ENCODE peak calls at places on chromosomes 7 and 10, in nine cellular contexts. One of them, this sample, is unnamed.

GRCh38 chr10:102673961-102674511 is 29.8 kb downstream of the TRIM8 start:
- DNase-seq in BJ: no peak
- DNase-seq in astrocyte: peak; percentile 71
- DNase-seq in heart left ventricle: peak; percentile 86
- DNase-seq in lower lobe of right lung: peak; percentile 73
- DNase-seq in left lung: peak; percentile 77
- DNase-seq in colonic mucosa: no peak
- DNase-seq in mucosa of descending colon: peak; percentile 66
- DNase-seq in gastrocnemius medialis: peak; percentile 30
- DNase-seq in this sample: peak; percentile 62

GRCh38 chr7:84337386-84337785 is 142.8 kb upstream of the SEMA3A start:
- DNase-seq in BJ: no peak
- DNase-seq in astrocyte: peak; percentile 88
- DNase-seq in heart left ventricle: no peak
- DNase-seq in lower lobe of right lung: no peak
- DNase-seq in left lung: no peak
- DNase-seq in colonic mucosa: no peak
- DNase-seq in mucosa of descending colon: no peak
- DNase-seq in gastrocnemius medialis: no peak
- DNase-seq in this sample: no peak

GRCh38 chr10:130567436-130567835 is 431.2 kb downstream of the GLRX3 start:
- DNase-seq in BJ: no peak
- DNase-seq in astrocyte: no peak
- DNase-seq in heart left ventricle: no peak
- DNase-seq in lower lobe of right lung: no peak
- DNase-seq in left lung: peak; percentile 76
- DNase-seq in colonic mucosa: no peak
- DNase-seq in mucosa of descending colon: no peak
- DNase-seq in gastrocnemius medialis: no peak
- DNase-seq in this sample: no peak

GRCh38 chr10:43186150-43186549 is 47.9 kb downstream of the CSGALNACT2 start:
- DNase-seq in BJ: no peak
- DNase-seq in astrocyte: no peak
- DNase-seq in heart left ventricle: no peak
- DNase-seq in lower lobe of right lung: no peak
- DNase-seq in left lung: no peak
- DNase-seq in colonic mucosa: no peak
- DNase-seq in mucosa of descending colon: no peak
- DNase-seq in gastrocnemius medialis: no peak
- DNase-seq in this sample: no peak

GRCh38 chr10:110651044-110651958 is 7.2 kb downstream of the RBM20 start:
- DNase-seq in BJ: peak; percentile 85
- DNase-seq in astrocyte: peak; percentile 90
- DNase-seq in heart left ventricle: peak; percentile 65
- DNase-seq in lower lobe of right lung: no peak
- DNase-seq in left lung: no peak
- DNase-seq in colonic mucosa: no peak
- DNase-seq in mucosa of descending colon: no peak
- DNase-seq in gastrocnemius medialis: no peak
- DNase-seq in this sample: peak; percentile 39

GRCh38 chr7:27842094-27842493 is 102.1 kb downstream of the TAX1BP1 start:
- DNase-seq in BJ: no peak
- DNase-seq in astrocyte: no peak
- DNase-seq in heart left ventricle: no peak
- DNase-seq in lower lobe of right lung: no peak
- DNase-seq in left lung: no peak
- DNase-seq in colonic mucosa: no peak
- DNase-seq in mucosa of descending colon: no peak
- DNase-seq in gastrocnemius medialis: no peak
- DNase-seq in this sample: no peak

GRCh38 chr10:75716506-75716905 is 285.1 kb downstream of the LRMDA start:
- DNase-seq in BJ: no peak
- DNase-seq in astrocyte: no peak
- DNase-seq in heart left ventricle: no peak
- DNase-seq in lower lobe of right lung: no peak
- DNase-seq in left lung: no peak
- DNase-seq in colonic mucosa: no peak
- DNase-seq in mucosa of descending colon: no peak
- DNase-seq in gastrocnemius medialis: no peak
- DNase-seq in this sample: no peak

GRCh38 chr7:142379445-142379844 is 121.6 kb upstream of the PRSS58 start:
- DNase-seq in BJ: no peak
- DNase-seq in astrocyte: no peak
- DNase-seq in heart left ventricle: no peak
- DNase-seq in lower lobe of right lung: no peak
- DNase-seq in left lung: no peak
- DNase-seq in colonic mucosa: no peak
- DNase-seq in mucosa of descending colon: no peak
- DNase-seq in gastrocnemius medialis: no peak
- DNase-seq in this sample: no peak

GRCh38 chr7:69643708-69644445 is 45.6 kb downstream of the AUTS2 start:
- DNase-seq in BJ: no peak
- DNase-seq in astrocyte: no peak
- DNase-seq in heart left ventricle: no peak
- DNase-seq in lower lobe of right lung: no peak
- DNase-seq in left lung: no peak
- DNase-seq in colonic mucosa: no peak
- DNase-seq in mucosa of descending colon: no peak
- DNase-seq in gastrocnemius medialis: no peak
- DNase-seq in this sample: no peak

GRCh38 chr10:11761431-11761830 is 19.2 kb downstream of the ECHDC3 start:
- DNase-seq in BJ: no peak
- DNase-seq in astrocyte: no peak
- DNase-seq in heart left ventricle: no peak
- DNase-seq in lower lobe of right lung: no peak
- DNase-seq in left lung: no peak
- DNase-seq in colonic mucosa: no peak
- DNase-seq in mucosa of descending colon: no peak
- DNase-seq in gastrocnemius medialis: no peak
- DNase-seq in this sample: no peak

GRCh38 chr7:148332191-148332590 is 258.4 kb upstream of the C7orf33 start:
- DNase-seq in BJ: no peak
- DNase-seq in astrocyte: no peak
- DNase-seq in heart left ventricle: no peak
- DNase-seq in lower lobe of right lung: no peak
- DNase-seq in left lung: no peak
- DNase-seq in colonic mucosa: no peak
- DNase-seq in mucosa of descending colon: no peak
- DNase-seq in gastrocnemius medialis: no peak
- DNase-seq in this sample: no peak

GRCh38 chr10:71032887-71033286 is 144.5 kb upstream of the PCBD1 start:
- DNase-seq in BJ: no peak
- DNase-seq in astrocyte: no peak
- DNase-seq in heart left ventricle: no peak
- DNase-seq in lower lobe of right lung: no peak
- DNase-seq in left lung: no peak
- DNase-seq in colonic mucosa: no peak
- DNase-seq in mucosa of descending colon: no peak
- DNase-seq in gastrocnemius medialis: no peak
- DNase-seq in this sample: no peak

GRCh38 chr10:4343091-4343490 is 482.9 kb upstream of the AKR1E2 start:
- DNase-seq in BJ: no peak
- DNase-seq in astrocyte: no peak
- DNase-seq in heart left ventricle: no peak
- DNase-seq in lower lobe of right lung: no peak
- DNase-seq in left lung: no peak
- DNase-seq in colonic mucosa: no peak
- DNase-seq in mucosa of descending colon: no peak
- DNase-seq in gastrocnemius medialis: no peak
- DNase-seq in this sample: no peak

GRCh38 chr7:52877240-52877639 is 158.2 kb upstream of the POM121L12 start:
- DNase-seq in BJ: no peak
- DNase-seq in astrocyte: no peak
- DNase-seq in heart left ventricle: no peak
- DNase-seq in lower lobe of right lung: no peak
- DNase-seq in left lung: no peak
- DNase-seq in colonic mucosa: no peak
- DNase-seq in mucosa of descending colon: no peak
- DNase-seq in gastrocnemius medialis: no peak
- DNase-seq in this sample: no peak

GRCh38 chr7:64558323-64558705 is 4.6 kb downstream of the ZNF680 start:
- DNase-seq in BJ: no peak
- DNase-seq in astrocyte: peak; percentile 15
- DNase-seq in heart left ventricle: no peak
- DNase-seq in lower lobe of right lung: no peak
- DNase-seq in left lung: no peak
- DNase-seq in colonic mucosa: no peak
- DNase-seq in mucosa of descending colon: no peak
- DNase-seq in gastrocnemius medialis: no peak
- DNase-seq in this sample: no peak

GRCh38 chr7:64557601-64558322 is 5.1 kb downstream of the ZNF680 start:
- DNase-seq in BJ: no peak
- DNase-seq in astrocyte: no peak
- DNase-seq in heart left ventricle: no peak
- DNase-seq in lower lobe of right lung: no peak
- DNase-seq in left lung: no peak
- DNase-seq in colonic mucosa: no peak
- DNase-seq in mucosa of descending colon: no peak
- DNase-seq in gastrocnemius medialis: no peak
- DNase-seq in this sample: no peak

GRCh38 chr7:64559206-64559605 is 3.7 kb downstream of the ZNF680 start:
- DNase-seq in BJ: no peak
- DNase-seq in astrocyte: peak; percentile 46
- DNase-seq in heart left ventricle: peak; percentile 52
- DNase-seq in lower lobe of right lung: no peak
- DNase-seq in left lung: no peak
- DNase-seq in colonic mucosa: no peak
- DNase-seq in mucosa of descending colon: no peak
- DNase-seq in gastrocnemius medialis: no peak
- DNase-seq in this sample: no peak

GRCh38 chr7:64562246-64562620 is 638 bp downstream of the ZNF680 start:
- DNase-seq in BJ: no peak
- DNase-seq in astrocyte: peak; percentile 9
- DNase-seq in heart left ventricle: no peak
- DNase-seq in lower lobe of right lung: no peak
- DNase-seq in left lung: no peak
- DNase-seq in colonic mucosa: no peak
- DNase-seq in mucosa of descending colon: no peak
- DNase-seq in gastrocnemius medialis: no peak
- DNase-seq in this sample: no peak

GRCh38 chr7:64558781-64559180 is 4.1 kb downstream of the ZNF680 start:
- DNase-seq in BJ: no peak
- DNase-seq in astrocyte: peak; percentile 26
- DNase-seq in heart left ventricle: no peak
- DNase-seq in lower lobe of right lung: no peak
- DNase-seq in left lung: no peak
- DNase-seq in colonic mucosa: no peak
- DNase-seq in mucosa of descending colon: no peak
- DNase-seq in gastrocnemius medialis: no peak
- DNase-seq in this sample: no peak
- H3K4me3 ChIP-seq in BJ: no peak overlapping the region
- H3K4me3 ChIP-seq in astrocyte: no peak overlapping the region
- H3K4me3 ChIP-seq in heart left ventricle: peak overlapping the region; percentile 20
- H3K4me3 ChIP-seq in lower lobe of right lung: peak overlapping the region; percentile 7
- H3K4me3 ChIP-seq in left lung: no peak overlapping the region
- H3K4me3 ChIP-seq in colonic mucosa: no peak overlapping the region
- H3K4me3 ChIP-seq in mucosa of descending colon: no peak overlapping the region
- H3K4me3 ChIP-seq in gastrocnemius medialis: peak overlapping the region; percentile 43
- H3K4me3 ChIP-seq in this sample: no peak overlapping the region

GRCh38 chr7:116829493-116829892 is 32.9 kb upstream of the CAPZA2 start:
- DNase-seq in BJ: no peak
- DNase-seq in astrocyte: no peak
- DNase-seq in heart left ventricle: no peak
- DNase-seq in lower lobe of right lung: no peak
- DNase-seq in left lung: no peak
- DNase-seq in colonic mucosa: no peak
- DNase-seq in mucosa of descending colon: no peak
- DNase-seq in gastrocnemius medialis: no peak
- DNase-seq in this sample: no peak
- H3K36me3 ChIP-seq in BJ: no peaks in the 10 kb centered on the region
- H3K36me3 ChIP-seq in astrocyte: no peaks in the 10 kb centered on the region
- H3K36me3 ChIP-seq in heart left ventricle: no peaks in the 10 kb centered on the region
- H3K36me3 ChIP-seq in lower lobe of right lung: no peaks in the 10 kb centered on the region
- H3K36me3 ChIP-seq in left lung: no peaks in the 10 kb centered on the region
- H3K36me3 ChIP-seq in colonic mucosa: no peaks in the 10 kb centered on the region
- H3K36me3 ChIP-seq in mucosa of descending colon: no peaks in the 10 kb centered on the region
- H3K36me3 ChIP-seq in gastrocnemius medialis: no peaks in the 10 kb centered on the region
- H3K36me3 ChIP-seq in this sample: no peaks in the 10 kb centered on the region

DNA sequence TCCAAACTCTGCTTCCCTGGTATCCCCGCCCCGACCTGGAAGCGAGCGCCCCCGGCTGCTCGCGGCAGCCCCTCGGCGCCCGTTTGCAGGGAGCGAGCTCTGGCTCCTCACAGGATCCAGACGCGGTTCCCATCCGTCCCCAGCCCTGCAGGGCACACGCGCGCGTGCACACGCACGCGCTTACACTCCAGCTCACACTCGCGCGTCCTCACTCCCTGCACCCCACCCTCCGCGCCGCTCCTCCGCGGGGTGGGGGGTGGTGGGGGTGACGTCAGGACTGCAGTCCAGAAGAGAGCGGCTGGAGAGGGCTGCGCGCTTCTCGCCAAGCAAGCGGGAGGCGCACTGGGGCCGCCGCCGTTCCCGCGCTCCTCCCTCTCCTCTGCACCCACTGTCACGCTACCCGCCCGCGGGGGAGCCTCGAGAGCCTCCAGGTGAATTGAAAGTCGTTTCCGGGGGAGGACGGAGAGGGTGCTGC is 255.6 kb downstream of the OTUD1 start:
- DNase-seq in BJ: no peak
- DNase-seq in astrocyte: no peak
- DNase-seq in heart left ventricle: no peak
- DNase-seq in lower lobe of right lung: peak; percentile 45
- DNase-seq in left lung: peak; percentile 68
- DNase-seq in colonic mucosa: no peak
- DNase-seq in mucosa of descending colon: no peak
- DNase-seq in gastrocnemius medialis: no peak
- DNase-seq in this sample: no peak
- TF ChIP-seq CTCF in BJ: no peak
- TF ChIP-seq CTCF in astrocyte: no peak
- TF ChIP-seq CTCF in heart left ventricle: no peak
- TF ChIP-seq CTCF in lower lobe of right lung: no peak
- TF ChIP-seq CTCF in left lung: no peak
- TF ChIP-seq CTCF in colonic mucosa: no peak
- TF ChIP-seq CTCF in mucosa of descending colon: no peak
- TF ChIP-seq CTCF in gastrocnemius medialis: no peak
- TF ChIP-seq CTCF in this sample: no peak

DNA sequence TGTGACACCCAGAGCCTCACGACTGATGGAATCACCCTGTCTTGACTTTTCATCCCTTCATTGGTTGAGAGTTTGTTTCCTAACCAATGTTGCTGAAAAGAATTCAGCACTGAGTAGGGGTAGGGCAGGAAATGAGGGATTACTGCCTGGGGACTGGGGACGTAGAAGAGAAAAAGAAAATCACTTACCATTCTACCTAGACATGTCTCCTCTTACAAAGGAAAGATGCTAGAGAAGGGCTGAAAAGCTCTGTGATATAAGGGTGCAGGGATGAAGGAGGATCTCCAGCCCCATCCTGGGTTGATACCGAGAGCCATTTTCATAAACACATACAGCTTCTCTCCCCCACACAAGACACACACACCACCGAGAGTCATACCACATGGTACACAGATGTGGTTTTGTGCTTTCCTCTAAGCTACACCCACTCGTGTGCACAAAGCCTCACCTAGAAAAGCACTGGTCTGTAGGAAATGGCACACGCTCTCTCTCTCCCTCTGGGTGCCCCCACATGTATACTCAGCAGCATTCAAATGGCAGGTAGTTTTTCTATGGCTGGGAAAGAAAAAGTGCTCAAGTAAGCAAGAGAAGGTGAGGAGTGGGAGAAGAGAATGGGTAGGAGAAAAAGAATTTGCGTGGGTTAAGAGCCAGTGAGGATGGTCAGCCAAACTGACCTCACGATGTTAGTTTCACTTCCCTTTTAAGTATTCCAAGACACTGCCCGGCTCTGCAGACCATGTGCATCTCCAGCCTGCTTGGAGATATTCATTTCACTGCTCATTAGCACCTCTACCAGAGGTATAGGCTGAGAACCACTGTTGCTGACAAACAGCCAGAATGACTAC is 85.8 kb downstream of the CALD1 start:
- DNase-seq in BJ: no peak
- DNase-seq in astrocyte: peak; percentile 64
- DNase-seq in heart left ventricle: no peak
- DNase-seq in lower lobe of right lung: no peak
- DNase-seq in left lung: no peak
- DNase-seq in colonic mucosa: no peak
- DNase-seq in mucosa of descending colon: no peak
- DNase-seq in gastrocnemius medialis: no peak
- DNase-seq in this sample: no peak
- H3K4me3 ChIP-seq in BJ: peak overlapping the region; percentile 12
- H3K4me3 ChIP-seq in astrocyte: no peak overlapping the region
- H3K4me3 ChIP-seq in heart left ventricle: peak overlapping the region; percentile 38
- H3K4me3 ChIP-seq in lower lobe of right lung: peak overlapping the region; percentile 20
- H3K4me3 ChIP-seq in left lung: no peak overlapping the region
- H3K4me3 ChIP-seq in colonic mucosa: no peak overlapping the region
- H3K4me3 ChIP-seq in mucosa of descending colon: no peak overlapping the region
- H3K4me3 ChIP-seq in gastrocnemius medialis: peak overlapping the region; percentile 43
- H3K4me3 ChIP-seq in this sample: no peak overlapping the region

This sample was measured in kidney epithelial cell.